ENCODE peak calls at places on chromosomes 1 and 21, in four cellular contexts. G, L, I and N are unnamed samples.

GRCh38 chr1:214441119-214441518 is 110.3 kb downstream of the PTPN14 start:
- DNase-seq in G (no peak), L (no peak), I (no peak), N (no peak)

GRCh38 chr1:231600461-231600976 is 26.1 kb upstream of the DISC1 start:
- DNase-seq in G (no peak), L (no peak), I (no peak), N (no peak)

GRCh38 chr1:156595016-156595415 is 3.4 kb downstream of the NAXE start:
- DNase-seq in G (no peak), L (no peak), I (no peak), N (no peak)

GRCh38 chr1:53573522-53573921 is 114.3 kb downstream of the DMRTB1 start:
- DNase-seq in G (no peak), L (no peak), I (no peak), N (no peak)

GRCh38 chr1:13775446-13775845 is 75.5 kb downstream of the PRDM2 start:
- DNase-seq in G (no peak), L (no peak), I (no peak), N (no peak)

GRCh38 chr1:171826973-171827372 is 14.3 kb upstream of the DNM3 start:
- DNase-seq in G (no peak), L (no peak), I (no peak), N (no peak)

GRCh38 chr1:45490121-45490622 is 791 bp downstream of the TESK2 start:
- DNase-seq in G (no peak), L (no peak), I (no peak), N (no peak)

GRCh38 chr1:32486463-32487113 is 21.7 kb downstream of the ZBTB8B start:
- DNase-seq in G (no peak), L (no peak), I (no peak), N (no peak)

GRCh38 chr1:18950415-18951026 is 6.0 kb downstream of the IFFO2 start:
- DNase-seq in G (no peak), L (no peak), I (no peak), N (no peak)

GRCh38 chr1:85850238-85850637 is 142.0 kb upstream of the ZNHIT6 start:
- DNase-seq in G (no peak), L (no peak), I (no peak), N (peak; percentile 1)

GRCh38 chr1:24085546-24085945 is 26.4 kb downstream of the MYOM3 start:
- DNase-seq in G (no peak), L (no peak), I (no peak), N (no peak)

GRCh38 chr1:205375816-205376545 is 19.3 kb upstream of the KLHDC8A start:
- DNase-seq in G (peak; percentile 30), L (peak; percentile 16), I (no peak), N (peak; percentile 33)

GRCh38 chr1:66576645-66577044 is 42.7 kb downstream of the SGIP1 start:
- DNase-seq in G (no peak), L (peak; percentile 16), I (no peak), N (peak; percentile 5)

GRCh38 chr1:22970096-22970495 is 2.6 kb downstream of the LACTBL1 start:
- DNase-seq in G (no peak), L (no peak), I (no peak), N (no peak)

GRCh38 chr1:17348593-17349234 is 23.3 kb upstream of the PADI6 start:
- DNase-seq in G (no peak), L (no peak), I (no peak), N (no peak)

GRCh38 chr1:17350053-17350452 is 21.9 kb upstream of the PADI6 start:
- DNase-seq in G (no peak), L (no peak), I (no peak), N (no peak)

GRCh38 chr1:17351047-17351446 is 20.9 kb upstream of the PADI6 start:
- DNase-seq in G (no peak), L (no peak), I (no peak), N (peak; percentile 6)

GRCh38 chr1:17346046-17346789 is 25.8 kb upstream of the PADI6 start:
- DNase-seq in G (no peak), L (no peak), I (no peak), N (no peak)

GRCh38 chr1:17347769-17348592 is 24.0 kb upstream of the PADI6 start:
- DNase-seq in G (no peak), L (peak; percentile 72), I (no peak), N (no peak)
- TF ChIP-seq JUN in G (no peak), L (peak; percentile 55), I (no peak), N (no peak)

DNA sequence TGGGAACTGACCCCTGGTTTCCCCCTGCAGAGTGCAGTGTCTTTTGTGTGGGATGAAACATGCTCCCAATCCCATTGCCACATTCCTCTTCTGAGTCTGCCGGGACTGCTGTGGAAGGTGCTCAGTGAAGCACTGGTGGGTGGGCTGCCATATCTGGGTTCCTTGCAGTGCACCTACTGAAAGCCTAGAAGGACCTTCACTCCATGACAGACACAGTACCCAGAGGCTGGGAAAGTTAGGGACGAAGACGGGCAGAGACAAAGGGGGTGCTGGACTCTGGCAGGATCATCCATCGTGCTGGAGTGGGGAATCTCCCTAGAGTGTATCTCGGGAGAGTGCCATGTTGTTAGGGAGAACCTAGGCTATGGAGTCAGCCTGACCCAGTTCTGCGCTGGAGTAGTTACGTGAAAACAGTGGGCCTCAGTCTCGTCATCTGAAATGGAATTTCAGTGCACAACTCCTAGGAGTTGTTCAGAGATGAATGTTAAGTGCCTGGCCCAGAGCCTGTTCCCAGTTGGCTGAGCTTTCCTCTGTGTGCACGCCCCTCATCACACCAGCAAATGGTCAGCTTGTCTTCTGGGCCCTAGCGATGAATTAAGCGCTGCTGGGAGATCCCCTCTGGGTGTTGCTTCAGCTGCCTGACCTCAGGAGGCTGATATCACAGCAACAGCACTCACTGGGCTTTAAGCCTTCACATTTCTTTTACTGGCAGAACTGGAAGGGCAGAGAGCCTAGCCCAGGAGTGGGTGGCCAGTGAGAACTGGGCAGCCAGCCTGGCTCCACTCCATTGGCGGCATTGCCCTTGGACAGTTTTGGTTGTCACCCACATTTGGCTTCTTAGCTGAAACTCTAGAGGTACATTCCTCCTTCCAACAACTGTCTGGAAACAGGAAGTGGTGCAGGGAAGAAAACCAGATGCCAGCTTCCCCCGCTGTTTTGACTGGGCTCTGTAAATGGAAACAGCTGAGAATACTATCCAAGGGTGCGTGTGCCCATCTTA is 479.8 kb upstream of the VAMP3 start:
- DNase-seq in G (no peak), L (no peak), I (peak; percentile 37), N (no peak)
- TF ChIP-seq ATF3 in G (no peak), L (no peak), I (no peak), N (no peak)

DNA sequence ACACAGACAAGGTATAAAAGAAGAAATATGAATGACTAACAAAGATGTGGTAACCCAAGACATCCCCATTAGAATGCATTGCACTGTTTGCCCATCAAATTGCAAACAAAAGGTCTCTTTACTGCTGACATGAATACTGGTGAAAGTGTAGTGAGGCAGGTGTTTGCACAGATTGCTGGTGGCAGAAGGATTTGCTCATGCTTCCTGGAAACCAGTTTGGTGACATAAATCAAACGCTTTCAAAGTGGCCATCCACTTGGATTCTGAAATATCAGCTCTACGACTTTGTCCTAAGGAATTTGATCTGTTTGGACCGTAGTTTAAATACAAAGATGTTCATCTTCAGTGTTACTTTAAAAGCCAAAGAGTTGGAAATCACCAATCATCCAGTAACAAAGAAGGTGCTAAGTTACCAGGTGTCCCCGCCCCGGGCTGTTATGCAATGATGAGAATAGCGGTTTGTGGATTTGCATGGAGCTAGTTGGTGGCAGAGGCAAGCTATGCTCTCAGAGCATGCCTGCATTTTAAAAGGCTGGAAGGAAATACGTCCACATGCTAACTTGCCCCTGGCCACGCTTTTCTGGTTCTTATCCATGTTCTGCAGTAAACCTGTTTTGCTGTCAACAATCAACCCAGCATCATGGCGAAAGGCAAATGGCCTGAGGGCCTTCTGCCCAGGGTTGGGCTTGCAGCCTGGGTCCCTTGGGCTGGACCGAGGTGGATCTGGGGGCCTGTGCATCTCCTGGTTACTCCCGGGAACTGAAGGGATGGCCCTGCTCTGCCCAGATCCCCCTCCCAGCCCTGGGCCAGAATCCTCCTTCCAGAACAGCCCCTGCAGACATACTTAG is 49.2 kb downstream of the UMODL1 start:
- DNase-seq in G (no peak), L (no peak), I (no peak), N (peak; percentile 83)
- TF ChIP-seq JUN in G (no peak), L (no peak), I (no peak), N (no peak)

GRCh38 chr1:197954718-197955418 is 37.7 kb downstream of the LHX9 start:
- DNase-seq in G (no peak), L (no peak), I (no peak), N (peak; percentile 49)
- TF ChIP-seq ATF3 in G (no peak), L (no peak), I (no peak), N (no peak)

DNA sequence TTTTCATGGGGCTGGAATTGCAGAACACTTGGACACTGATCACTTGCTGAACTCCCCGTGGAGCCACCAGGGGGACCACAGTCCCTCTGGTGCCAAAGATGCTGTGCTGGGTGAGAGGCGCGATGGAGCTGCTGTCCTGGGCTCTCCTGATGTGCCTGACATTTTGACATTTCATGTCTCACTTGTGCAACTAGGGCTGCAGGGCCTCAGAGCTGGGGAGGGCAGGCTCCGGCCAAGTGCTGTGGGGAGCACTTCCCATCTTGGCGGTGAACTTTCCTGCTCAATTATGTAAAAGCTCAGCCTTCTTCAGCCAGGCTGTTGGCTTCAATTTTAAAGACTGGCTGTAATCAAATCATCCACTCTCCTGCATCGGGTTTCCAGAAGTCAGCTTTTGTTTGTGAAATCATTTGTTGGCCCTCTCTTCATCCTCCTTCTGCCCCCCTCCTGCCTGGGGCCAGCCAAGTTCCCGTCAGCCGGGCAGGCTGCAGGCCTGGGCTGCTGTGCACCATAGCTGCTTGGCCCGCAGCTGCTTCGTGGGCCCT is 36.8 kb downstream of the KCNAB2 start:
- DNase-seq in G (no peak), L (peak; percentile 52), I (no peak), N (peak; percentile 44)
- TF ChIP-seq JUN in G (no peak), L (no peak), I (no peak), N (no peak)